ENCODE peak calls at places on chromosome 16, in five cellular contexts. G, J, K, A and N are unnamed samples. For H3K4me1, the result is how much of the 10 kb centered on the place peaks cover.

GRCh38 chr16:78988361-78988992 is 612.1 kb downstream of the MAF start:
- DNase-seq in G (no peak), J (no peak), K (no peak), A (no peak), N (peak)

GRCh38 chr16:10625595-10626357 is 45.4 kb upstream of the EMP2 start:
- DNase-seq in G (no peak), J (no peak), K (no peak), A (peak), N (no peak)

GRCh38 chr16:83953796-83954576 is 946 bp downstream of the OSGIN1 start:
- DNase-seq in G (no peak), J (no peak), K (no peak), A (peak), N (peak)

GRCh38 chr16:8376430-8376829 is 213.9 kb downstream of the TMEM114 start:
- DNase-seq in G (no peak), J (no peak), K (no peak), A (no peak), N (no peak)

GRCh38 chr16:80984124-80984892 is 22.4 kb downstream of the CMC2 start:
- DNase-seq in G (no peak), J (no peak), K (no peak), A (no peak), N (no peak)

GRCh38 chr16:53528797-53529196 is 25.8 kb upstream of the AKTIP start:
- DNase-seq in G (no peak), J (no peak), K (no peak), A (no peak), N (no peak)

GRCh38 chr16:1134776-1135458 is 18.0 kb upstream of the CACNA1H start:
- DNase-seq in G (no peak), J (no peak), K (no peak), A (no peak), N (no peak)

GRCh38 chr16:54240180-54241125 is 46.1 kb downstream of the IRX3 start:
- DNase-seq in G (no peak), J (no peak), K (no peak), A (no peak), N (no peak)

GRCh38 chr16:88804552-88805339 is 1.2 kb downstream of the CDT1 start:
- DNase-seq in G (no peak), J (no peak), K (no peak), A (peak), N (peak)

GRCh38 chr16:53041196-53041977 is 11.3 kb downstream of the CHD9NB start:
- DNase-seq in G (no peak), J (peak), K (no peak), A (peak), N (peak)

GRCh38 chr16:89150090-89150835 is 21.3 kb upstream of the CDH15 start:
- DNase-seq in G (no peak), J (no peak), K (no peak), A (no peak), N (no peak)

GRCh38 chr16:74582984-74583383 is 23.9 kb downstream of the GLG1 start:
- DNase-seq in G (no peak), J (no peak), K (no peak), A (no peak), N (no peak)

GRCh38 chr16:87657621-87658192 is 55.4 kb downstream of the JPH3 start:
- DNase-seq in G (peak), J (no peak), K (no peak), A (no peak), N (peak)

GRCh38 chr16:85541181-85541580 is 71.9 kb upstream of the GSE1 start:
- DNase-seq in G (no peak), J (no peak), K (no peak), A (no peak), N (no peak)

GRCh38 chr16:85537795-85538401 is 75.2 kb upstream of the GSE1 start:
- DNase-seq in G (no peak), J (no peak), K (no peak), A (no peak), N (no peak)

GRCh38 chr16:85537331-85537788 is 75.8 kb upstream of the GSE1 start:
- DNase-seq in G (no peak), J (no peak), K (no peak), A (no peak), N (no peak)

GRCh38 chr16:85539629-85540291 is 73.4 kb upstream of the GSE1 start:
- DNase-seq in G (no peak), J (no peak), K (no peak), A (no peak), N (no peak)

DNA sequence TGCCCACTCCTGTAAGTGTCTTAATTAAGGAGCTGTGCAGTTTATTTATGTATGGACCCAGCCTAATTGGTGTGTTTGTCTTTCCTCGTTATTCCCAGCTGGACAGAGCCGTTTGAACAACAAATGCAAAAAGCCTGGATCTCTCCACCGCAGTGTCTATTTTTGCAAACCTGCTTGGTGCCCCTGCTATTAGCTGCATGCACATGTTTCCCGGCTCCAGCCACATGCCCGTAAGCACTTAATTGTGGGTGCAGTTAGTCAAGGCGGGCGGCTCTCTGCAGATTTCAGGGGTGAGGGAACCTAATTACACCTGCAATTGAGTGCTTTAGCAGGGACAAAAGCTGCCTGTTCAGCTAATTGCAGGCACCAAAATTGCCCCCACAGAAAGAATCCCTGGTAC is 74.0 kb upstream of the GSE1 start:
- DNase-seq in G (no peak), J (no peak), K (no peak), A (no peak), N (no peak)
- H3K4me1 ChIP-seq in G (under half), J (under half), K (under half), A (under half), N (under half)

GRCh38 chr16:17340804-17341203 is 130.0 kb downstream of the XYLT1 start:
- DNase-seq in G (no peak), J (no peak), K (no peak), A (no peak), N (no peak)
- H3K4me1 ChIP-seq in G (under half), J (under half), K (under half), A (under half), N (under half)

GRCh38 chr16:57039148-57039812 is 49.9 kb downstream of the NLRC5 start:
- DNase-seq in G (no peak), J (no peak), K (peak), A (no peak), N (no peak)

GRCh38 chr16:57042157-57043111 is 49.9 kb upstream of the CPNE2 start:
- DNase-seq in G (no peak), J (no peak), K (peak), A (no peak), N (no peak)

GRCh38 chr16:57043248-57043647 is 49.1 kb upstream of the CPNE2 start:
- DNase-seq in G (no peak), J (no peak), K (no peak), A (no peak), N (no peak)

GRCh38 chr16:57038151-57038550 is 48.8 kb downstream of the NLRC5 start:
- DNase-seq in G (no peak), J (no peak), K (no peak), A (no peak), N (no peak)

DNA sequence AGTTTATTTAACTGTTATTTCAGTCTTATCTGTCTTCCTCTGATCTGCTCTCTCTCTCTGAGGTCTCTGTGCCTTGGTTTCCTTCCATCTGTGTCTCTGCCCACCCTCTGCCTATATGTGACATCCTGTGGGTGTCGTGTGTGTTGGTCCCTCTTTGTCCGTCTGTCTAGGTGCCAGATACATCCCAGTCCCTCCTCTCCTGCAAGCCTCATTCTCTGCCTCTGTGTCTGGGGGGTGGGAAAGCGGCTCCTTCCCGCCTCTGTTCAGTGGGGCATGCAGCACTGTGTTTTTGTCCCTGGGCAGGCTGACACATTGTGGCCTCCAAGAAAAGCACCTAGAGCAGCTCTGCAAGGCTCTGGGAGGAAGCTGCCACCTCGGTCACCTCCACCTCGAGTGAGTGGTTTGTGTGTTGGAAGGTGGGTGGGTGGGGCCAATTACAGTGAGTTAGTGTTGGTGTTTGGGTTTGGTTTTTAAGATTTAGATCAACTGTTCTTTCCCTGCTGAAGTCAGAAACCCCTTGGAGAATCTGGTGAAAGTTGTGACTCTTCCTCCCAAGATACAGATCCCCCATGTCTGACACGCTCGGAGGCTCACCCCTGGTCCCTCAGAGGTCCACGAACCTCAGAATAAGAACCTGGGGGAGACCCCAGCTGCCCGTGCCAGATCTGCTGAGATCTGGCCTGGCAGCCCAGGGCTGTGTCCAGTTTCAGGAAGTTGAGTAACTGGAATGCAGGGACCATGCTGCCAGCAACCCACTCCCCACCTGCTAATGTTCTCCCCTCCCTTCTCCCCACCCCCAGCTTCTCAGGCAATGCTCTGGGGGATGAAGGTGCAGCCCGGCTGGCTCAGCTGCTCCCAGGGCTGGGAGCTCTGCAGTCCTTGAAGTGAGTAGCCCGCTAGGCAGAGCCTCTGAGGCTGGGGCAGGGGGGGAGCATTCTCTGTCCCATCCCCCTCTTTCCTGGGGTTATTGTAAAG is 50.9 kb upstream of the CPNE2 start:
- DNase-seq in G (no peak), J (no peak), K (peak), A (no peak), N (no peak)
- H3K4me1 ChIP-seq in G (under half), J (under half), K (half or more), A (under half), N (under half)

GRCh38 chr16:50692999-50693781 is at the start of gene NOD2:
- DNase-seq in G (no peak), J (no peak), K (no peak), A (peak), N (peak)

GRCh38 chr16:50695017-50696000 is 1.9 kb downstream of the NOD2 start:
- DNase-seq in G (no peak), J (no peak), K (no peak), A (no peak), N (no peak)

GRCh38 chr16:50696126-50696525 is 2.7 kb downstream of the NOD2 start:
- DNase-seq in G (no peak), J (no peak), K (no peak), A (no peak), N (peak)

GRCh38 chr16:50692644-50692998 is 785 bp upstream of the NOD2 start:
- DNase-seq in G (no peak), J (no peak), K (no peak), A (no peak), N (no peak)

GRCh38 chr16:50694206-50694605 is 800 bp downstream of the NOD2 start:
- DNase-seq in G (no peak), J (no peak), K (no peak), A (no peak), N (peak)
- H3K4me1 ChIP-seq in G (under half), J (under half), K (half or more), A (under half), N (under half)

GRCh38 chr16:86242244-86243122 is 267.8 kb upstream of the FOXF1 start:
- DNase-seq in G (no peak), J (no peak), K (no peak), A (no peak), N (no peak)
- H3K4me1 ChIP-seq in G (under half), J (under half), K (under half), A (under half), N (under half)

DNA sequence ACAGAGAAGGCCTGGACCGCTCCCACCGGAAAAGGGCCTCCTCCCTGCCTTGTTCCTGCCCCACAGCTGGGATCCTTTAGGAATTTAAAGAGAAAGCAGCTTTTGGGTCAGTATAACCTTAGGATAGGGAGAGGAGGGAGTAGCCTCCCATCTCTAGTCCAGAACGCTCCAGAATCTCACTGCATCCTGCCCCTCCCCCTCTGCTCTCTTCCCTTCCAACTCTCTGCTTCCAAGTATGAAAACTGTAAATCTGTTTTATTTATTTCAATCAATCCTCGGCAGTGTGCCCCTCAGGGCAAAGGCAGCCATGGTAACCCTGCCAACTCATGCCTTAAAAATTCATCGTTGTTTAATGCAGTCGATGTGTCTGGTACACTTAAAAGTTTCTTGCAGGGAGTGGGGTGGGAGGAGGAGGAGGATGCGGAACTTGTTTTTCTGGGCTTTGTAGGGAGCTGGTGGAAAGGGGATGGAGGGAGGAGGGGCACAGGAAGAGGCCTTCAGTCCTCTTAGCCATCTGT is 21.2 kb upstream of the MTSS2 start:
- DNase-seq in G (no peak), J (no peak), K (no peak), A (peak), N (no peak)
- H3K4me1 ChIP-seq in G (under half), J (half or more), K (under half), A (under half), N (under half)

DNA sequence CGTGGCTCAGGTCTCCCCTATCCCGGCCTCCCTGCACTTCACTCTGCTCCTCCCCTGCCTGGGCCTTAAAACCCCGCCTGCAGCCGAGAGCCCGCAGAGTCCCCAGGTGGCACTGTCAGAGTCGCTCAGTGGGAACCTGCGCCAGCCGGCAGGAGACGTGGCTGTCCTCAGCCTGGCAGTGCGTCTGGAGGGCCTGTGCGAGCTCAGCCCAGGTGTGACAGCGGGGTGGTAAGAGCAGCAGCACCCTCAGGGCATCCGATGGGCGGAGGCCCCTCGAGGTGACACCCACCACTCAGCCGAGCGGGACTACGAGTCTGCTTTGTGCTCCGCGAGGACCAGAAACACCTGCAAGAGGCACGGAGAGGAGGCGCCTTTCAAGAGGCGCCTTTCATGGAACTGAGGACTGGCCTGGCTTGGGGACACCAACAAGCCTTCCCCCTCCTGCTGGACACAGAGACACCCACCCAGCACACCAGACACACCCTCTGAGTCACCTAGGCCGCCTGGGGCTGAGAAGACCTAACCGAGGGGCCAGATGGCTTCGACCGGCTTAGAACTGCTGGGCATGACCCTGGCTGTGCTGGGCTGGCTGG is at the start of gene CLDN9:
- DNase-seq in G (no peak), J (no peak), K (no peak), A (peak), N (peak)
- H3K4me1 ChIP-seq in G (under half), J (under half), K (under half), A (under half), N (half or more)

GRCh38 chr16:30764086-30764485 is 2.0 kb downstream of the RNF40 start:
- DNase-seq in G (no peak), J (no peak), K (no peak), A (no peak), N (no peak)
- H3K4me1 ChIP-seq in G (under half), J (under half), K (under half), A (under half), N (under half)